ENCODE peak calls at places on chromosomes 4 and X, in ten cellular contexts. One of them, this sample, is unnamed.

GRCh38 chr4:7766086-7766485 is 173.6 kb downstream of the AFAP1 start:
- DNase-seq in left lung: no peak
- DNase-seq in kidney: no peak
- DNase-seq in IMR-90: no peak
- DNase-seq in sigmoid colon: no peak
- DNase-seq in neural progenitor cell: no peak
- DNase-seq in BJ: no peak
- DNase-seq in mammary epithelial cell: no peak
- DNase-seq in tibial artery: no peak
- DNase-seq in brain microvascular endothelial cell: no peak
- DNase-seq in this sample: no peak

GRCh38 chr4:42671431-42672194 is 14.7 kb upstream of the ATP8A1 start:
- DNase-seq in brain microvascular endothelial cell: no peak
- DNase-seq in sigmoid colon: no peak
- DNase-seq in mammary epithelial cell: no peak
- DNase-seq in neural progenitor cell: no peak
- DNase-seq in left lung: no peak
- DNase-seq in BJ: no peak
- DNase-seq in IMR-90: no peak
- DNase-seq in kidney: no peak
- DNase-seq in tibial artery: no peak
- DNase-seq in this sample: no peak

GRCh38 chr4:102843273-102843672 is 15.9 kb upstream of the UBE2D3 start:
- DNase-seq in left lung: no peak
- DNase-seq in BJ: no peak
- DNase-seq in IMR-90: no peak
- DNase-seq in kidney: no peak
- DNase-seq in tibial artery: no peak
- DNase-seq in brain microvascular endothelial cell: no peak
- DNase-seq in mammary epithelial cell: peak; percentile 70
- DNase-seq in sigmoid colon: no peak
- DNase-seq in neural progenitor cell: no peak
- DNase-seq in this sample: no peak

GRCh38 chr4:150244600-150244999 is 166.4 kb downstream of the DCLK2 start:
- DNase-seq in tibial artery: no peak
- DNase-seq in kidney: no peak
- DNase-seq in mammary epithelial cell: no peak
- DNase-seq in BJ: no peak
- DNase-seq in neural progenitor cell: no peak
- DNase-seq in brain microvascular endothelial cell: peak; percentile 83
- DNase-seq in IMR-90: peak; percentile 78
- DNase-seq in left lung: no peak
- DNase-seq in sigmoid colon: no peak
- DNase-seq in this sample: peak; percentile 52

GRCh38 chr4:15031993-15032660 is 29.8 kb downstream of the CPEB2 start:
- DNase-seq in neural progenitor cell: no peak
- DNase-seq in kidney: peak; percentile 15
- DNase-seq in sigmoid colon: no peak
- DNase-seq in BJ: no peak
- DNase-seq in IMR-90: peak; percentile 55
- DNase-seq in brain microvascular endothelial cell: no peak
- DNase-seq in left lung: no peak
- DNase-seq in mammary epithelial cell: peak; percentile 33
- DNase-seq in tibial artery: no peak
- DNase-seq in this sample: no peak

GRCh38 chr4:152892985-152893384 is 43.1 kb upstream of the FHDC1 start:
- DNase-seq in mammary epithelial cell: no peak
- DNase-seq in tibial artery: no peak
- DNase-seq in left lung: no peak
- DNase-seq in IMR-90: no peak
- DNase-seq in BJ: no peak
- DNase-seq in kidney: no peak
- DNase-seq in brain microvascular endothelial cell: no peak
- DNase-seq in sigmoid colon: no peak
- DNase-seq in neural progenitor cell: no peak
- DNase-seq in this sample: no peak

GRCh38 chr4:517061-517805 is 18.2 kb downstream of the PIGG start:
- DNase-seq in kidney: no peak
- DNase-seq in neural progenitor cell: no peak
- DNase-seq in BJ: no peak
- DNase-seq in left lung: no peak
- DNase-seq in tibial artery: no peak
- DNase-seq in IMR-90: no peak
- DNase-seq in brain microvascular endothelial cell: no peak
- DNase-seq in sigmoid colon: no peak
- DNase-seq in mammary epithelial cell: no peak
- DNase-seq in this sample: no peak

GRCh38 chrX:47174376-47174775 is 19.3 kb upstream of the UBA1 start:
- DNase-seq in neural progenitor cell: no peak
- DNase-seq in mammary epithelial cell: no peak
- DNase-seq in IMR-90: no peak
- DNase-seq in sigmoid colon: peak; percentile 32
- DNase-seq in brain microvascular endothelial cell: no peak
- DNase-seq in kidney: peak; percentile 52
- DNase-seq in tibial artery: no peak
- DNase-seq in left lung: no peak
- DNase-seq in BJ: no peak
- DNase-seq in this sample: peak; percentile 45

GRCh38 chrX:132957211-132958085 is 981 bp downstream of the HS6ST2 start:
- DNase-seq in sigmoid colon: no peak
- DNase-seq in mammary epithelial cell: no peak
- DNase-seq in IMR-90: no peak
- DNase-seq in tibial artery: no peak
- DNase-seq in neural progenitor cell: peak; percentile 80
- DNase-seq in kidney: peak; percentile 71
- DNase-seq in brain microvascular endothelial cell: no peak
- DNase-seq in left lung: no peak
- DNase-seq in BJ: no peak
- DNase-seq in this sample: peak; percentile 88

GRCh38 chrX:132954323-132954722 is 4.1 kb downstream of the HS6ST2 start:
- DNase-seq in IMR-90: no peak
- DNase-seq in kidney: no peak
- DNase-seq in BJ: no peak
- DNase-seq in brain microvascular endothelial cell: no peak
- DNase-seq in neural progenitor cell: no peak
- DNase-seq in tibial artery: no peak
- DNase-seq in sigmoid colon: no peak
- DNase-seq in mammary epithelial cell: no peak
- DNase-seq in left lung: no peak
- DNase-seq in this sample: no peak

GRCh38 chrX:132955710-132956109 is 2.7 kb downstream of the HS6ST2 start:
- DNase-seq in left lung: no peak
- DNase-seq in sigmoid colon: no peak
- DNase-seq in mammary epithelial cell: no peak
- DNase-seq in brain microvascular endothelial cell: no peak
- DNase-seq in kidney: no peak
- DNase-seq in IMR-90: no peak
- DNase-seq in BJ: no peak
- DNase-seq in neural progenitor cell: peak; percentile 17
- DNase-seq in tibial artery: no peak
- DNase-seq in this sample: no peak

GRCh38 chrX:132958086-132958703 is at the start of gene HS6ST2:
- DNase-seq in sigmoid colon: no peak
- DNase-seq in tibial artery: no peak
- DNase-seq in mammary epithelial cell: no peak
- DNase-seq in IMR-90: no peak
- DNase-seq in left lung: no peak
- DNase-seq in neural progenitor cell: peak; percentile 65
- DNase-seq in BJ: no peak
- DNase-seq in brain microvascular endothelial cell: no peak
- DNase-seq in kidney: peak; percentile 67
- DNase-seq in this sample: peak; percentile 86

GRCh38 chrX:132956421-132957210 is 1.8 kb downstream of the HS6ST2 start:
- DNase-seq in sigmoid colon: no peak
- DNase-seq in brain microvascular endothelial cell: no peak
- DNase-seq in kidney: peak; percentile 77
- DNase-seq in left lung: no peak
- DNase-seq in mammary epithelial cell: no peak
- DNase-seq in neural progenitor cell: peak; percentile 39
- DNase-seq in tibial artery: no peak
- DNase-seq in IMR-90: no peak
- DNase-seq in BJ: no peak
- DNase-seq in this sample: peak; percentile 82
- H3K4me3 ChIP-seq in sigmoid colon: peak overlapping the region; percentile 29
- H3K4me3 ChIP-seq in brain microvascular endothelial cell: peak overlapping the region; percentile 39
- H3K4me3 ChIP-seq in kidney: peak overlapping the region; percentile 48
- H3K4me3 ChIP-seq in left lung: peak overlapping the region; percentile 26
- H3K4me3 ChIP-seq in mammary epithelial cell: no peak overlapping the region
- H3K4me3 ChIP-seq in neural progenitor cell: peak overlapping the region; percentile 63
- H3K4me3 ChIP-seq in tibial artery: peak overlapping the region; percentile 43
- H3K4me3 ChIP-seq in IMR-90: no peak overlapping the region
- H3K4me3 ChIP-seq in BJ: no peak overlapping the region
- H3K4me3 ChIP-seq in this sample: peak overlapping the region; percentile 72

GRCh38 chr4:37835806-37836205 is 9.3 kb downstream of the PGM2 start:
- DNase-seq in left lung: no peak
- DNase-seq in IMR-90: no peak
- DNase-seq in brain microvascular endothelial cell: no peak
- DNase-seq in BJ: no peak
- DNase-seq in sigmoid colon: no peak
- DNase-seq in neural progenitor cell: no peak
- DNase-seq in mammary epithelial cell: no peak
- DNase-seq in tibial artery: no peak
- DNase-seq in kidney: no peak
- DNase-seq in this sample: no peak
- H3K36me3 ChIP-seq in left lung: no peaks in the 10 kb centered on the region
- H3K36me3 ChIP-seq in IMR-90: peaks cover 17% of the 10 kb centered on the region
- H3K36me3 ChIP-seq in brain microvascular endothelial cell: peaks cover 64% of the 10 kb centered on the region
- H3K36me3 ChIP-seq in BJ: peaks cover 7% of the 10 kb centered on the region
- H3K36me3 ChIP-seq in sigmoid colon: peaks cover 95% of the 10 kb centered on the region
- H3K36me3 ChIP-seq in neural progenitor cell: no peaks in the 10 kb centered on the region
- H3K36me3 ChIP-seq in mammary epithelial cell: peaks cover 20% of the 10 kb centered on the region
- H3K36me3 ChIP-seq in tibial artery: peaks cover 25% of the 10 kb centered on the region
- H3K36me3 ChIP-seq in kidney: peaks cover 3% of the 10 kb centered on the region
- H3K36me3 ChIP-seq in this sample: peaks cover 8% of the 10 kb centered on the region

GRCh38 chrX:71301195-71301924 is at the start of gene ITGB1BP2:
- DNase-seq in IMR-90: peak; percentile 57
- DNase-seq in neural progenitor cell: no peak
- DNase-seq in mammary epithelial cell: no peak
- DNase-seq in brain microvascular endothelial cell: no peak
- DNase-seq in tibial artery: peak; percentile 19
- DNase-seq in sigmoid colon: peak; percentile 66
- DNase-seq in left lung: no peak
- DNase-seq in kidney: no peak
- DNase-seq in BJ: peak; percentile 19
- DNase-seq in this sample: no peak
- H3K4me3 ChIP-seq in IMR-90: no peak within 1 kb of the TSS
- H3K4me3 ChIP-seq in neural progenitor cell: no peak within 1 kb of the TSS
- H3K4me3 ChIP-seq in mammary epithelial cell: no peak within 1 kb of the TSS
- H3K4me3 ChIP-seq in brain microvascular endothelial cell: no peak within 1 kb of the TSS
- H3K4me3 ChIP-seq in tibial artery: peak within 1 kb of the TSS; percentile 50
- H3K4me3 ChIP-seq in sigmoid colon: peak within 1 kb of the TSS; percentile 1
- H3K4me3 ChIP-seq in left lung: no peak within 1 kb of the TSS
- H3K4me3 ChIP-seq in kidney: no peak within 1 kb of the TSS
- H3K4me3 ChIP-seq in BJ: no peak within 1 kb of the TSS
- H3K4me3 ChIP-seq in this sample: no peak within 1 kb of the TSS

DNA sequence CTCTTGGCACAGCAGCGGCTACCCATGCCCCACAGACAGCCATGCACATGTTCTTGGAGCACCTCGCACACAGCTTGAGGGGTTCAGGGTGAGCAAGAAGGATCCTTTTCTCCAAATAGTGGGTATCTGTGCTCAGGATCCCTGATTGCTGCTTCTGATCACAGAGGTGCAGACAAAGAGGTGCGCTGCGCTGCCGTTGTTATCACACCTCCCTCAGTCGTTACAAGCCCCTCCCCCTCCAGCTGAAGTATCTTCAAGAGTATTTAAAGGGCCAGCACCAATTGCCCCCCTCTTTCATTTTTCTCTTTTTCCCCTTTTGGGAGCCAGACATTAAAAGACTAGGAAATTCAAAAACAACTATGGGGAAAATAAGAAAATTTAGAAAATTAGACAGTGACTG is 44.3 kb downstream of the NELFA start:
- DNase-seq in brain microvascular endothelial cell: no peak
- DNase-seq in BJ: no peak
- DNase-seq in IMR-90: no peak
- DNase-seq in tibial artery: no peak
- DNase-seq in kidney: no peak
- DNase-seq in sigmoid colon: peak; percentile 13
- DNase-seq in left lung: no peak
- DNase-seq in mammary epithelial cell: no peak
- DNase-seq in neural progenitor cell: no peak
- DNase-seq in this sample: no peak
- H3K36me3 ChIP-seq in brain microvascular endothelial cell: peaks cover 12% of the 10 kb centered on the region
- H3K36me3 ChIP-seq in BJ: peaks cover 9% of the 10 kb centered on the region
- H3K36me3 ChIP-seq in IMR-90: peaks cover 35% of the 10 kb centered on the region
- H3K36me3 ChIP-seq in tibial artery: peaks cover 21% of the 10 kb centered on the region
- H3K36me3 ChIP-seq in kidney: peaks cover 19% of the 10 kb centered on the region
- H3K36me3 ChIP-seq in sigmoid colon: peaks cover 64% of the 10 kb centered on the region
- H3K36me3 ChIP-seq in left lung: no peaks in the 10 kb centered on the region
- H3K36me3 ChIP-seq in mammary epithelial cell: peaks cover 25% of the 10 kb centered on the region
- H3K36me3 ChIP-seq in neural progenitor cell: peaks cover 4% of the 10 kb centered on the region
- H3K36me3 ChIP-seq in this sample: peaks cover 22% of the 10 kb centered on the region

This sample was measured in H7.